ENCODE peak calls at places on chromosomes 3 and 15, in five cellular contexts. U is pulmonary artery endothelial cell; J is fibroblast of villous mesenchyme; H is CD4-positive, alpha-beta T cell; W is heart left ventricle. Q is an unnamed sample.

GRCh38 chr3:49771340-49771938 is 14.9 kb downstream of the IP6K1 start:
- DNase-seq in H (no peak), U (no peak), J (peak), W (no peak), Q (no peak)

GRCh38 chr3:35680866-35681650 is 41.7 kb downstream of the ARPP21 start:
- DNase-seq in J (no peak), W (no peak), U (no peak), H (no peak), Q (no peak)

GRCh38 chr15:66184936-66185790 is 68.4 kb downstream of the MEGF11 start:
- DNase-seq in W (no peak), H (no peak), U (no peak), J (no peak), Q (no peak)

GRCh38 chr3:133374706-133375105 is 25.1 kb upstream of the BFSP2 start:
- DNase-seq in W (no peak), U (no peak), H (no peak), J (no peak), Q (peak)

GRCh38 chr15:41778503-41778902 is 4.2 kb downstream of the MAPKBP1 start:
- DNase-seq in W (no peak), H (no peak), J (no peak), U (no peak), Q (no peak)

GRCh38 chr3:4999626-5000184 is 20.5 kb downstream of the BHLHE40 start:
- DNase-seq in U (no peak), H (no peak), J (no peak), W (no peak), Q (peak)

GRCh38 chr3:71482771-71483170 is 100.8 kb downstream of the FOXP1 start:
- DNase-seq in J (no peak), W (no peak), H (no peak), U (no peak), Q (no peak)

GRCh38 chr3:73624363-73625123 is at the start of gene PDZRN3:
- DNase-seq in H (no peak), J (peak), W (peak), U (no peak), Q (no peak)

GRCh38 chr15:22240951-22241350 is 160.6 kb downstream of the OR4M2 start:
- DNase-seq in H (no peak), J (no peak), U (no peak), W (peak), Q (no peak)

GRCh38 chr3:58497074-58497473 is 5.2 kb downstream of the KCTD6 start:
- DNase-seq in J (no peak), H (no peak), W (no peak), U (no peak), Q (peak)

GRCh38 chr15:92082217-92082843 is 228.8 kb downstream of the SLCO3A1 start:
- DNase-seq in U (no peak), J (peak), H (no peak), W (peak), Q (peak)

GRCh38 chr3:48519244-48519643 is 15.3 kb upstream of the SHISA5 start:
- DNase-seq in J (no peak), H (no peak), W (no peak), U (no peak), Q (no peak)

GRCh38 chr3:197117107-197117506 is 87.5 kb upstream of the MELTF start:
- DNase-seq in H (no peak), J (no peak), W (no peak), U (no peak), Q (no peak)

GRCh38 chr15:95590533-95591044 is 739.9 kb upstream of the NR2F2 start:
- DNase-seq in H (no peak), J (peak), U (peak), W (no peak), Q (no peak)

GRCh38 chr3:136330900-136331299 is 80.8 kb downstream of the PCCB start:
- DNase-seq in W (no peak), H (no peak), U (no peak), J (no peak), Q (no peak)

GRCh38 chr3:106692624-106693023 is 684.6 kb upstream of the CCDC54 start:
- DNase-seq in U (no peak), H (no peak), J (peak), W (no peak), Q (no peak)

GRCh38 chr3:15359677-15360397 is 27.5 kb upstream of the SH3BP5 start:
- DNase-seq in W (no peak), H (no peak), U (no peak), J (no peak), Q (no peak)

GRCh38 chr15:33608714-33609113 is 297.9 kb downstream of the RYR3 start:
- DNase-seq in H (no peak), U (no peak), J (no peak), W (no peak), Q (peak)

GRCh38 chr3:177358968-177359600 is 161.8 kb upstream of the TBL1XR1 start:
- DNase-seq in H (peak), U (no peak), J (peak), W (peak), Q (peak)

GRCh38 chr3:15206662-15207576 is 873 bp downstream of the CAPN7 start:
- DNase-seq in H (no peak), J (peak), W (no peak), U (no peak), Q (peak)

GRCh38 chr3:40057077-40057476 is 247.7 kb downstream of the MYRIP start:
- DNase-seq in U (no peak), H (no peak), W (no peak), J (no peak), Q (no peak)

GRCh38 chr3:127035672-127036071 is 52.8 kb downstream of the PLXNA1 start:
- DNase-seq in H (no peak), W (peak), U (peak), J (peak), Q (no peak)

GRCh38 chr3:49673131-49673714 is 928 bp upstream of the APEH start:
- DNase-seq in H (no peak), U (no peak), W (no peak), J (no peak), Q (peak)

GRCh38 chr3:137121704-137122314 is 164.0 kb downstream of the IL20RB start:
- DNase-seq in H (no peak), W (no peak), U (no peak), J (peak), Q (peak)

GRCh38 chr3:114608293-114608692 is 314.5 kb downstream of the TIGIT start:
- DNase-seq in J (peak), W (no peak), H (no peak), U (no peak), Q (no peak)

GRCh38 chr3:173841334-173841733 is 443.8 kb downstream of the NLGN1 start:
- DNase-seq in U (no peak), J (no peak), H (no peak), W (no peak), Q (no peak)

GRCh38 chr3:43162573-43163084 is 56.8 kb upstream of the POMGNT2 start:
- DNase-seq in J (no peak), H (peak), W (no peak), U (no peak), Q (no peak)

GRCh38 chr3:16143870-16144568 is 30.5 kb upstream of the GALNT15 start:
- DNase-seq in J (no peak), W (no peak), U (no peak), H (no peak), Q (peak)

GRCh38 chr3:120850326-120851295 is 57.4 kb upstream of the STXBP5L start:
- DNase-seq in U (no peak), H (no peak), W (no peak), J (no peak), Q (no peak)

GRCh38 chr15:94306700-94307650 is 75.6 kb downstream of the MCTP2 start:
- DNase-seq in U (no peak), W (no peak), J (no peak), H (no peak), Q (no peak)

Q was measured in HAP-1.